ENCODE peak calls at places on chromosomes 2 and 18, in four cellular contexts. K, F, P and O are unnamed samples.

GRCh38 chr2:20384949-20385348 is 34.3 kb upstream of the PUM2 start:
- DNase-seq in K (no peak), F (no peak), P (no peak), O (no peak)

GRCh38 chr2:217555075-217555876 is 447.5 kb downstream of the TNS1 start:
- DNase-seq in K (no peak), F (peak), P (no peak), O (no peak)

GRCh38 chr18:44579028-44579692 is 101.5 kb upstream of the SETBP1 start:
- DNase-seq in P (peak), K (peak), F (peak), O (no peak)

GRCh38 chr18:3466051-3466450 is 16.1 kb downstream of the TGIF1 start:
- DNase-seq in F (no peak), P (no peak), K (no peak), O (no peak)

GRCh38 chr2:167380555-167380954 is 492.3 kb downstream of the XIRP2 start:
- DNase-seq in K (no peak), P (no peak), F (no peak), O (no peak)

GRCh38 chr2:106156305-106157288 is 37.5 kb downstream of the UXS1 start:
- DNase-seq in F (no peak), P (no peak), K (no peak), O (no peak)

GRCh38 chr2:222568866-222569265 is 87.0 kb downstream of the FARSB start:
- DNase-seq in F (no peak), P (no peak), K (no peak), O (no peak)

GRCh38 chr2:107187870-107188269 is 301.9 kb upstream of the ST6GAL2 start:
- DNase-seq in K (no peak), F (no peak), P (no peak), O (no peak)

GRCh38 chr18:7953085-7953958 is 386.2 kb downstream of the PTPRM start:
- DNase-seq in K (no peak), P (no peak), F (no peak), O (peak)

GRCh38 chr18:7954229-7954628 is 387.1 kb downstream of the PTPRM start:
- DNase-seq in P (no peak), F (no peak), K (no peak), O (no peak)

GRCh38 chr18:7955175-7955574 is 388.1 kb downstream of the PTPRM start:
- DNase-seq in K (no peak), F (no peak), P (no peak), O (no peak)

GRCh38 chr18:7946724-7947377 is 379.7 kb downstream of the PTPRM start:
- DNase-seq in P (no peak), K (no peak), F (no peak), O (no peak)

DNA sequence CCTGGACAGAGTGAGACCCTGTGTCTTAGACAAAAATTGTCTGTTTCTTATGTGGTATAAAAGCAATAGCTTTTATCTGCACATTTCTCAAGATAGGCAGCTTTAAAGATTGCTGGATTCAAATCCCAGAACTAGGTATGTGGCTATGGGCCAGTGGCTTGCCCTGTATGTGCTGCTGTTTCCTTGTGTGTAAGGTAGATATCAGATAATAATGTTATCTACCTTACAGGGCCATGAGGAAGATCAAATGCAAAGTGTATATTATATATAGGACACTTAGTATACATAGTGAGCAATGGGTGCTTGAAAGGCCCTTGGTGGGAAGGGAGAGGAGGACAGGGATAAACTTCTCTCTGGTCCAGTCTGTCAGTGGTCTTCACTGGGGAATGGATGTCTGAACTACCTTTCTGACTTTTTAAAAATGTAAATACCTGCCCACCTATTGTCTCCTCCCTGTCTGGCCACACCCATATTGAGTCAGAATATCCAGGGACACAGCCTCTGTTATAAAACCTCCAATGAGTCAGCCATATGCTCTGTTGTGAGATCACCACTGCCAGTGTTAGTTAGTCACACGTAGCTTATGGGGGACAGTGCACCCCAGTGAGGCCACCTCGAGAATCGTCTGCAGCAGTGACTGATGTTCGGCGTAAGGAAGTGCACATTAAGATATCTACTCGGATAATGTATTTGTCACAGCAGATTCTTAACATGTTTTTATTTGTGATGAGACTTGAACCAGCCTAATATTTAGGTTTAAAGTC is 383.4 kb downstream of the PTPRM start:
- DNase-seq in F (no peak), P (peak), K (peak), O (no peak)
- TF ChIP-seq NR2C2 in F (no peak), P (no peak), K (no peak), O (no peak)

GRCh38 chr18:52310651-52311050 is 29.3 kb upstream of the DCC start:
- DNase-seq in K (no peak), F (no peak), P (no peak), O (no peak)

GRCh38 chr18:52312321-52312720 is 27.7 kb upstream of the DCC start:
- DNase-seq in K (no peak), F (no peak), P (no peak), O (no peak)

GRCh38 chr18:52313213-52313612 is 26.8 kb upstream of the DCC start:
- DNase-seq in P (no peak), F (no peak), K (no peak), O (no peak)

GRCh38 chr18:52311331-52311730 is 28.7 kb upstream of the DCC start:
- DNase-seq in F (no peak), P (no peak), K (no peak), O (no peak)
- TF ChIP-seq NR2C2 in F (no peak), P (no peak), K (no peak), O (no peak)

GRCh38 chr2:152320814-152321213 is 14.2 kb upstream of the FMNL2 start:
- DNase-seq in K (no peak), P (no peak), F (no peak), O (no peak)

GRCh38 chr2:152322222-152322621 is 12.8 kb upstream of the FMNL2 start:
- DNase-seq in P (no peak), F (no peak), K (no peak), O (no peak)

GRCh38 chr2:152320166-152320565 is 14.8 kb upstream of the FMNL2 start:
- DNase-seq in K (no peak), F (no peak), P (no peak), O (no peak)
- TF ChIP-seq NR2C2 in K (no peak), F (no peak), P (no peak), O (no peak)

DNA sequence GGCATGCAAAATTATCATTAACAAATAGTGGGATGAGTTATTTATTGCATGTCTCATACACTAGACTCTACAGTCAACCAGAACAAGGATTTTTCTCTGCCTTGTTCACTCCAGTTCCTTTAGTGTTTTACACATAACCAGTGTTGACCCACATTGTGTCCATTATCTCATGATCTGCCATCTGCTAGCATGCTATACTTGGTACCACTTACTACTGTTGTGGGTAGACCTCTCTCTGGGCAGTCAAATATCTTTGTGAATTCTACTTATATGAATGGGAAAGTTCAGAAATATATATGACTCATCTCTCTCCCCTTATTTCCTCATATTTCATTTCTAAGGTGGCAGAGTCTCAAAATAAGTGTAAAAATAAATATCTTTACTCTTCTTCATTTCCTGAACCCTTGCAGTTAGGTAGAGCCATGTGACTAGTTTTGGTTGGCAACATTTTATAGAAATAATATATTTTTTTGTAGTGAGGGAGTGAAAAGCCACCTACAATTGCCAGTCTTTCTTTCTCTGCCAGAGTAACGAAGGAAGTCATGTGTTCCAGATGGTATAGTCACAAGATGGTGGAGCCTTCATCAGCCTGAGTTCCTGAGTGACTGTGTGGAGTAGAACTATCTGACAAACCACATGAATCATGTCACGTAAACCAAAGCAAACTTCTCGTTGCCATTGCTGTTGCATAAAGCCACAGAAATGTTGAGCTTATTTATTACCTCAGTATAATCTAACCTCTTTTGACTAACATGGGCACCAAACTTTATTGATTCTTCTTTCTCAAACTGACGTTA is 704.0 kb downstream of the RNF144A start:
- DNase-seq in F (no peak), K (no peak), P (no peak), O (no peak)
- TF ChIP-seq NR2C2 in F (no peak), K (no peak), P (no peak), O (no peak)